ENCODE peak calls at places on chromosomes 7 and 10, in seven cellular contexts. One of them, this sample, is unnamed.

GRCh38 chr7:18393465-18394118 is 102.0 kb upstream of the HDAC9 start:
- DNase-seq in suprapubic skin: no peak
- DNase-seq in T follicular helper cell: no peak
- DNase-seq in thoracic aorta: no peak
- DNase-seq in activated naive CD4-positive, alpha-beta T cell: no peak
- DNase-seq in NCI-H1417 treated with DMSO at 0.1 percent for 48 hours: no peak
- DNase-seq in iPS-NIHi11: no peak
- DNase-seq in this sample: no peak

GRCh38 chr10:46547331-46547880 is 9.1 kb downstream of the GPRIN2 start:
- DNase-seq in suprapubic skin: peak; percentile 79
- DNase-seq in T follicular helper cell: no peak
- DNase-seq in thoracic aorta: no peak
- DNase-seq in activated naive CD4-positive, alpha-beta T cell: no peak
- DNase-seq in NCI-H1417 treated with DMSO at 0.1 percent for 48 hours: no peak
- DNase-seq in iPS-NIHi11: no peak
- DNase-seq in this sample: no peak

GRCh38 chr7:47480576-47481538 is 101.1 kb downstream of the TNS3 start:
- DNase-seq in suprapubic skin: no peak
- DNase-seq in T follicular helper cell: no peak
- DNase-seq in thoracic aorta: no peak
- DNase-seq in activated naive CD4-positive, alpha-beta T cell: no peak
- DNase-seq in NCI-H1417 treated with DMSO at 0.1 percent for 48 hours: no peak
- DNase-seq in iPS-NIHi11: peak; percentile 36
- DNase-seq in this sample: no peak

GRCh38 chr7:28458732-28459131 is 46.4 kb downstream of the CREB5 start:
- DNase-seq in suprapubic skin: no peak
- DNase-seq in T follicular helper cell: no peak
- DNase-seq in thoracic aorta: no peak
- DNase-seq in activated naive CD4-positive, alpha-beta T cell: no peak
- DNase-seq in NCI-H1417 treated with DMSO at 0.1 percent for 48 hours: no peak
- DNase-seq in iPS-NIHi11: peak; percentile 24
- DNase-seq in this sample: no peak

GRCh38 chr10:28384557-28384956 is 81.7 kb upstream of the MPP7 start:
- DNase-seq in suprapubic skin: no peak
- DNase-seq in T follicular helper cell: no peak
- DNase-seq in thoracic aorta: no peak
- DNase-seq in activated naive CD4-positive, alpha-beta T cell: no peak
- DNase-seq in NCI-H1417 treated with DMSO at 0.1 percent for 48 hours: no peak
- DNase-seq in iPS-NIHi11: no peak
- DNase-seq in this sample: no peak

GRCh38 chr10:43202224-43202656 is 64.0 kb downstream of the CSGALNACT2 start:
- DNase-seq in suprapubic skin: peak; percentile 76
- DNase-seq in T follicular helper cell: peak; percentile 32
- DNase-seq in thoracic aorta: no peak
- DNase-seq in activated naive CD4-positive, alpha-beta T cell: peak; percentile 37
- DNase-seq in NCI-H1417 treated with DMSO at 0.1 percent for 48 hours: no peak
- DNase-seq in iPS-NIHi11: peak; percentile 77
- DNase-seq in this sample: no peak

GRCh38 chr7:116208919-116209318 is 1.4 kb upstream of the TES start:
- DNase-seq in suprapubic skin: no peak
- DNase-seq in T follicular helper cell: no peak
- DNase-seq in thoracic aorta: no peak
- DNase-seq in activated naive CD4-positive, alpha-beta T cell: no peak
- DNase-seq in NCI-H1417 treated with DMSO at 0.1 percent for 48 hours: no peak
- DNase-seq in iPS-NIHi11: no peak
- DNase-seq in this sample: no peak

GRCh38 chr10:62620491-62620890 is 184.0 kb upstream of the ADO start:
- DNase-seq in suprapubic skin: no peak
- DNase-seq in T follicular helper cell: no peak
- DNase-seq in thoracic aorta: no peak
- DNase-seq in activated naive CD4-positive, alpha-beta T cell: no peak
- DNase-seq in NCI-H1417 treated with DMSO at 0.1 percent for 48 hours: no peak
- DNase-seq in iPS-NIHi11: no peak
- DNase-seq in this sample: no peak

GRCh38 chr10:70907619-70908425 is 19.5 kb upstream of the PCBD1 start:
- DNase-seq in suprapubic skin: peak; percentile 59
- DNase-seq in T follicular helper cell: no peak
- DNase-seq in thoracic aorta: no peak
- DNase-seq in activated naive CD4-positive, alpha-beta T cell: no peak
- DNase-seq in NCI-H1417 treated with DMSO at 0.1 percent for 48 hours: no peak
- DNase-seq in iPS-NIHi11: no peak
- DNase-seq in this sample: no peak

GRCh38 chr7:157769016-157769869 is 432.4 kb downstream of the DNAJB6 start:
- DNase-seq in suprapubic skin: no peak
- DNase-seq in T follicular helper cell: no peak
- DNase-seq in thoracic aorta: no peak
- DNase-seq in activated naive CD4-positive, alpha-beta T cell: no peak
- DNase-seq in NCI-H1417 treated with DMSO at 0.1 percent for 48 hours: peak; percentile 52
- DNase-seq in iPS-NIHi11: no peak
- DNase-seq in this sample: no peak

GRCh38 chr7:16514729-16515128 is 11.9 kb upstream of the LRRC72 start:
- DNase-seq in suprapubic skin: no peak
- DNase-seq in T follicular helper cell: no peak
- DNase-seq in thoracic aorta: no peak
- DNase-seq in activated naive CD4-positive, alpha-beta T cell: no peak
- DNase-seq in NCI-H1417 treated with DMSO at 0.1 percent for 48 hours: no peak
- DNase-seq in iPS-NIHi11: no peak
- DNase-seq in this sample: no peak

GRCh38 chr10:114713525-114713924 is 55.5 kb upstream of the ABLIM1 start:
- DNase-seq in suprapubic skin: no peak
- DNase-seq in T follicular helper cell: no peak
- DNase-seq in thoracic aorta: no peak
- DNase-seq in activated naive CD4-positive, alpha-beta T cell: no peak
- DNase-seq in NCI-H1417 treated with DMSO at 0.1 percent for 48 hours: no peak
- DNase-seq in iPS-NIHi11: no peak
- DNase-seq in this sample: no peak

GRCh38 chr7:29598607-29599006 is 35.0 kb downstream of the PRR15 start:
- DNase-seq in suprapubic skin: no peak
- DNase-seq in T follicular helper cell: no peak
- DNase-seq in thoracic aorta: no peak
- DNase-seq in activated naive CD4-positive, alpha-beta T cell: no peak
- DNase-seq in NCI-H1417 treated with DMSO at 0.1 percent for 48 hours: no peak
- DNase-seq in iPS-NIHi11: no peak
- DNase-seq in this sample: no peak

GRCh38 chr10:48632166-48632565 is 27.3 kb upstream of the ARHGAP22 start:
- DNase-seq in suprapubic skin: no peak
- DNase-seq in T follicular helper cell: no peak
- DNase-seq in thoracic aorta: no peak
- DNase-seq in activated naive CD4-positive, alpha-beta T cell: no peak
- DNase-seq in NCI-H1417 treated with DMSO at 0.1 percent for 48 hours: no peak
- DNase-seq in iPS-NIHi11: no peak
- DNase-seq in this sample: no peak

GRCh38 chr10:35563266-35563891 is 41.8 kb upstream of the GJD4 start:
- DNase-seq in suprapubic skin: no peak
- DNase-seq in T follicular helper cell: peak; percentile 14
- DNase-seq in thoracic aorta: no peak
- DNase-seq in activated naive CD4-positive, alpha-beta T cell: peak; percentile 12
- DNase-seq in NCI-H1417 treated with DMSO at 0.1 percent for 48 hours: no peak
- DNase-seq in iPS-NIHi11: peak; percentile 77
- DNase-seq in this sample: no peak

GRCh38 chr10:96233959-96234358 is 37.4 kb downstream of the BLNK start:
- DNase-seq in suprapubic skin: no peak
- DNase-seq in T follicular helper cell: no peak
- DNase-seq in thoracic aorta: no peak
- DNase-seq in activated naive CD4-positive, alpha-beta T cell: no peak
- DNase-seq in NCI-H1417 treated with DMSO at 0.1 percent for 48 hours: no peak
- DNase-seq in iPS-NIHi11: no peak
- DNase-seq in this sample: no peak

GRCh38 chr10:30127120-30127541 is 67.7 kb upstream of the JCAD start:
- DNase-seq in suprapubic skin: no peak
- DNase-seq in T follicular helper cell: no peak
- DNase-seq in thoracic aorta: no peak
- DNase-seq in activated naive CD4-positive, alpha-beta T cell: no peak
- DNase-seq in NCI-H1417 treated with DMSO at 0.1 percent for 48 hours: no peak
- DNase-seq in iPS-NIHi11: no peak
- DNase-seq in this sample: no peak

GRCh38 chr7:15104411-15105092 is 202.0 kb upstream of the DGKB start:
- DNase-seq in suprapubic skin: no peak
- DNase-seq in T follicular helper cell: no peak
- DNase-seq in thoracic aorta: no peak
- DNase-seq in activated naive CD4-positive, alpha-beta T cell: no peak
- DNase-seq in NCI-H1417 treated with DMSO at 0.1 percent for 48 hours: peak; percentile 38
- DNase-seq in iPS-NIHi11: no peak
- DNase-seq in this sample: no peak

GRCh38 chr10:14244147-14244546 is 86.6 kb downstream of the FRMD4A start:
- DNase-seq in suprapubic skin: no peak
- DNase-seq in T follicular helper cell: no peak
- DNase-seq in thoracic aorta: no peak
- DNase-seq in activated naive CD4-positive, alpha-beta T cell: no peak
- DNase-seq in NCI-H1417 treated with DMSO at 0.1 percent for 48 hours: no peak
- DNase-seq in iPS-NIHi11: peak; percentile 46
- DNase-seq in this sample: no peak

GRCh38 chr7:92612501-92612900 is 22.3 kb upstream of the FAM133B start:
- DNase-seq in suprapubic skin: no peak
- DNase-seq in T follicular helper cell: no peak
- DNase-seq in thoracic aorta: no peak
- DNase-seq in activated naive CD4-positive, alpha-beta T cell: no peak
- DNase-seq in NCI-H1417 treated with DMSO at 0.1 percent for 48 hours: no peak
- DNase-seq in iPS-NIHi11: no peak
- DNase-seq in this sample: no peak

GRCh38 chr7:155570991-155571390 is 24.6 kb upstream of the CNPY1 start:
- DNase-seq in suprapubic skin: no peak
- DNase-seq in T follicular helper cell: no peak
- DNase-seq in thoracic aorta: no peak
- DNase-seq in activated naive CD4-positive, alpha-beta T cell: no peak
- DNase-seq in NCI-H1417 treated with DMSO at 0.1 percent for 48 hours: no peak
- DNase-seq in iPS-NIHi11: no peak
- DNase-seq in this sample: no peak

This sample was measured in GOT3.